ENCODE peak calls at places on chromosomes 2 and 18, in seven cellular contexts. One of them, this sample, is unnamed.

GRCh38 chr18:39846277-39846676 is 2108.8 kb upstream of the PIK3C3 start:
- DNase-seq in HEK293T: no peak
- DNase-seq in fibroblast of the aortic adventitia: no peak
- DNase-seq in DMS 273 treated with DMSO at 0.1 percent for 48 hours: no peak
- DNase-seq in progenitor cell of endocrine pancreas: no peak
- DNase-seq in C1 segment of cervical spinal cord: no peak
- DNase-seq in AG08396: no peak
- DNase-seq in this sample: no peak

GRCh38 chr2:229408356-229408755 is 137.3 kb upstream of the PID1 start:
- DNase-seq in HEK293T: no peak
- DNase-seq in fibroblast of the aortic adventitia: peak; percentile 96
- DNase-seq in DMS 273 treated with DMSO at 0.1 percent for 48 hours: no peak
- DNase-seq in progenitor cell of endocrine pancreas: no peak
- DNase-seq in C1 segment of cervical spinal cord: no peak
- DNase-seq in AG08396: peak; percentile 78
- DNase-seq in this sample: peak; percentile 95

GRCh38 chr2:30234180-30234971 is 3.0 kb downstream of the LBH start:
- DNase-seq in HEK293T: no peak
- DNase-seq in fibroblast of the aortic adventitia: peak; percentile 89
- DNase-seq in DMS 273 treated with DMSO at 0.1 percent for 48 hours: no peak
- DNase-seq in progenitor cell of endocrine pancreas: no peak
- DNase-seq in C1 segment of cervical spinal cord: no peak
- DNase-seq in AG08396: peak; percentile 84
- DNase-seq in this sample: peak; percentile 84

GRCh38 chr2:238286095-238286494 is 2.3 kb downstream of the PER2 start:
- DNase-seq in HEK293T: no peak
- DNase-seq in fibroblast of the aortic adventitia: no peak
- DNase-seq in DMS 273 treated with DMSO at 0.1 percent for 48 hours: no peak
- DNase-seq in progenitor cell of endocrine pancreas: no peak
- DNase-seq in C1 segment of cervical spinal cord: no peak
- DNase-seq in AG08396: no peak
- DNase-seq in this sample: no peak

GRCh38 chr2:240383871-240384700 is 51.4 kb upstream of the GPC1 start:
- DNase-seq in HEK293T: no peak
- DNase-seq in fibroblast of the aortic adventitia: no peak
- DNase-seq in DMS 273 treated with DMSO at 0.1 percent for 48 hours: no peak
- DNase-seq in progenitor cell of endocrine pancreas: no peak
- DNase-seq in C1 segment of cervical spinal cord: no peak
- DNase-seq in AG08396: no peak
- DNase-seq in this sample: no peak

GRCh38 chr2:109063326-109063670 is 65.7 kb upstream of the SH3RF3 start:
- DNase-seq in HEK293T: no peak
- DNase-seq in fibroblast of the aortic adventitia: no peak
- DNase-seq in DMS 273 treated with DMSO at 0.1 percent for 48 hours: no peak
- DNase-seq in progenitor cell of endocrine pancreas: no peak
- DNase-seq in C1 segment of cervical spinal cord: no peak
- DNase-seq in AG08396: no peak
- DNase-seq in this sample: no peak

GRCh38 chr2:67318966-67319590 is 78.1 kb upstream of the ETAA1 start:
- DNase-seq in HEK293T: no peak
- DNase-seq in fibroblast of the aortic adventitia: peak; percentile 37
- DNase-seq in DMS 273 treated with DMSO at 0.1 percent for 48 hours: peak; percentile 66
- DNase-seq in progenitor cell of endocrine pancreas: no peak
- DNase-seq in C1 segment of cervical spinal cord: no peak
- DNase-seq in AG08396: no peak
- DNase-seq in this sample: no peak

GRCh38 chr2:238241970-238242369 is 2.1 kb upstream of the HES6 start:
- DNase-seq in HEK293T: no peak
- DNase-seq in fibroblast of the aortic adventitia: no peak
- DNase-seq in DMS 273 treated with DMSO at 0.1 percent for 48 hours: no peak
- DNase-seq in progenitor cell of endocrine pancreas: no peak
- DNase-seq in C1 segment of cervical spinal cord: no peak
- DNase-seq in AG08396: no peak
- DNase-seq in this sample: peak; percentile 33

GRCh38 chr2:42878581-42878980 is 86.2 kb upstream of the HAAO start:
- DNase-seq in HEK293T: no peak
- DNase-seq in fibroblast of the aortic adventitia: no peak
- DNase-seq in DMS 273 treated with DMSO at 0.1 percent for 48 hours: no peak
- DNase-seq in progenitor cell of endocrine pancreas: no peak
- DNase-seq in C1 segment of cervical spinal cord: no peak
- DNase-seq in AG08396: no peak
- DNase-seq in this sample: no peak

GRCh38 chr18:22203035-22203434 is 33.6 kb downstream of the GATA6 start:
- DNase-seq in HEK293T: no peak
- DNase-seq in fibroblast of the aortic adventitia: no peak
- DNase-seq in DMS 273 treated with DMSO at 0.1 percent for 48 hours: no peak
- DNase-seq in progenitor cell of endocrine pancreas: no peak
- DNase-seq in C1 segment of cervical spinal cord: no peak
- DNase-seq in AG08396: no peak
- DNase-seq in this sample: no peak

GRCh38 chr2:17867133-17867532 is 11.3 kb upstream of the KCNS3 start:
- DNase-seq in HEK293T: no peak
- DNase-seq in fibroblast of the aortic adventitia: no peak
- DNase-seq in DMS 273 treated with DMSO at 0.1 percent for 48 hours: no peak
- DNase-seq in progenitor cell of endocrine pancreas: no peak
- DNase-seq in C1 segment of cervical spinal cord: no peak
- DNase-seq in AG08396: no peak
- DNase-seq in this sample: no peak

GRCh38 chr2:122519806-122520205 is 764.4 kb downstream of the TSN start:
- DNase-seq in HEK293T: no peak
- DNase-seq in fibroblast of the aortic adventitia: no peak
- DNase-seq in DMS 273 treated with DMSO at 0.1 percent for 48 hours: no peak
- DNase-seq in progenitor cell of endocrine pancreas: no peak
- DNase-seq in C1 segment of cervical spinal cord: no peak
- DNase-seq in AG08396: no peak
- DNase-seq in this sample: no peak

GRCh38 chr2:176130153-176130916 is 830 bp downstream of the HOXD8 start:
- DNase-seq in HEK293T: peak; percentile 59
- DNase-seq in fibroblast of the aortic adventitia: no peak
- DNase-seq in DMS 273 treated with DMSO at 0.1 percent for 48 hours: no peak
- DNase-seq in progenitor cell of endocrine pancreas: no peak
- DNase-seq in C1 segment of cervical spinal cord: no peak
- DNase-seq in AG08396: no peak
- DNase-seq in this sample: peak; percentile 45

GRCh38 chr2:136423516-136423996 is 305.6 kb upstream of the CXCR4 start:
- DNase-seq in HEK293T: peak; percentile 81
- DNase-seq in fibroblast of the aortic adventitia: peak; percentile 59
- DNase-seq in DMS 273 treated with DMSO at 0.1 percent for 48 hours: peak; percentile 17
- DNase-seq in progenitor cell of endocrine pancreas: peak; percentile 78
- DNase-seq in C1 segment of cervical spinal cord: peak; percentile 18
- DNase-seq in AG08396: peak; percentile 68
- DNase-seq in this sample: peak; percentile 83

GRCh38 chr2:217370391-217370790 is 510.5 kb upstream of the TNP1 start:
- DNase-seq in HEK293T: no peak
- DNase-seq in fibroblast of the aortic adventitia: peak; percentile 55
- DNase-seq in DMS 273 treated with DMSO at 0.1 percent for 48 hours: no peak
- DNase-seq in progenitor cell of endocrine pancreas: no peak
- DNase-seq in C1 segment of cervical spinal cord: no peak
- DNase-seq in AG08396: peak; percentile 17
- DNase-seq in this sample: peak; percentile 22

GRCh38 chr2:199379251-199379650 is 78.5 kb downstream of the SATB2 start:
- DNase-seq in HEK293T: no peak
- DNase-seq in fibroblast of the aortic adventitia: peak; percentile 26
- DNase-seq in DMS 273 treated with DMSO at 0.1 percent for 48 hours: no peak
- DNase-seq in progenitor cell of endocrine pancreas: no peak
- DNase-seq in C1 segment of cervical spinal cord: no peak
- DNase-seq in AG08396: peak; percentile 45
- DNase-seq in this sample: peak; percentile 80

GRCh38 chr18:45688834-45689233 is 35.1 kb upstream of the SLC14A1 start:
- DNase-seq in HEK293T: no peak
- DNase-seq in fibroblast of the aortic adventitia: no peak
- DNase-seq in DMS 273 treated with DMSO at 0.1 percent for 48 hours: no peak
- DNase-seq in progenitor cell of endocrine pancreas: no peak
- DNase-seq in C1 segment of cervical spinal cord: no peak
- DNase-seq in AG08396: no peak
- DNase-seq in this sample: no peak

GRCh38 chr2:63058742-63059433 is 8.3 kb downstream of the OTX1 start:
- DNase-seq in HEK293T: no peak
- DNase-seq in fibroblast of the aortic adventitia: no peak
- DNase-seq in DMS 273 treated with DMSO at 0.1 percent for 48 hours: no peak
- DNase-seq in progenitor cell of endocrine pancreas: peak; percentile 25
- DNase-seq in C1 segment of cervical spinal cord: no peak
- DNase-seq in AG08396: peak; percentile 18
- DNase-seq in this sample: no peak

GRCh38 chr2:175600024-175600831 is 401.8 kb downstream of the LNPK start:
- DNase-seq in HEK293T: no peak
- DNase-seq in fibroblast of the aortic adventitia: peak; percentile 22
- DNase-seq in DMS 273 treated with DMSO at 0.1 percent for 48 hours: no peak
- DNase-seq in progenitor cell of endocrine pancreas: no peak
- DNase-seq in C1 segment of cervical spinal cord: no peak
- DNase-seq in AG08396: no peak
- DNase-seq in this sample: peak; percentile 96

GRCh38 chr2:9144617-9145016 is 62.0 kb upstream of the ASAP2 start:
- DNase-seq in HEK293T: no peak
- DNase-seq in fibroblast of the aortic adventitia: peak; percentile 61
- DNase-seq in DMS 273 treated with DMSO at 0.1 percent for 48 hours: no peak
- DNase-seq in progenitor cell of endocrine pancreas: no peak
- DNase-seq in C1 segment of cervical spinal cord: no peak
- DNase-seq in AG08396: no peak
- DNase-seq in this sample: no peak

GRCh38 chr2:182241936-182242335 is 184.9 kb downstream of the PDE1A start:
- DNase-seq in HEK293T: no peak
- DNase-seq in fibroblast of the aortic adventitia: peak; percentile 25
- DNase-seq in DMS 273 treated with DMSO at 0.1 percent for 48 hours: no peak
- DNase-seq in progenitor cell of endocrine pancreas: no peak
- DNase-seq in C1 segment of cervical spinal cord: no peak
- DNase-seq in AG08396: no peak
- DNase-seq in this sample: no peak

GRCh38 chr18:79878741-79879358 is 72.6 kb downstream of the SLC66A2 start:
- DNase-seq in HEK293T: no peak
- DNase-seq in fibroblast of the aortic adventitia: no peak
- DNase-seq in DMS 273 treated with DMSO at 0.1 percent for 48 hours: no peak
- DNase-seq in progenitor cell of endocrine pancreas: no peak
- DNase-seq in C1 segment of cervical spinal cord: no peak
- DNase-seq in AG08396: no peak
- DNase-seq in this sample: no peak

GRCh38 chr18:8703781-8704301 is 1.5 kb upstream of the MTCL1 start:
- DNase-seq in HEK293T: no peak
- DNase-seq in fibroblast of the aortic adventitia: no peak
- DNase-seq in DMS 273 treated with DMSO at 0.1 percent for 48 hours: no peak
- DNase-seq in progenitor cell of endocrine pancreas: no peak
- DNase-seq in C1 segment of cervical spinal cord: no peak
- DNase-seq in AG08396: no peak
- DNase-seq in this sample: no peak

GRCh38 chr2:109376796-109377495 is 236.8 kb downstream of the SEPTIN10 start:
- DNase-seq in HEK293T: no peak
- DNase-seq in fibroblast of the aortic adventitia: no peak
- DNase-seq in DMS 273 treated with DMSO at 0.1 percent for 48 hours: no peak
- DNase-seq in progenitor cell of endocrine pancreas: no peak
- DNase-seq in C1 segment of cervical spinal cord: no peak
- DNase-seq in AG08396: no peak
- DNase-seq in this sample: no peak

GRCh38 chr2:217585362-217585761 is 417.4 kb downstream of the TNS1 start:
- DNase-seq in HEK293T: no peak
- DNase-seq in fibroblast of the aortic adventitia: no peak
- DNase-seq in DMS 273 treated with DMSO at 0.1 percent for 48 hours: no peak
- DNase-seq in progenitor cell of endocrine pancreas: no peak
- DNase-seq in C1 segment of cervical spinal cord: no peak
- DNase-seq in AG08396: no peak
- DNase-seq in this sample: no peak

GRCh38 chr2:25879133-25879730 is 945 bp upstream of the ASXL2 start:
- DNase-seq in HEK293T: no peak
- DNase-seq in fibroblast of the aortic adventitia: peak; percentile 35
- DNase-seq in DMS 273 treated with DMSO at 0.1 percent for 48 hours: no peak
- DNase-seq in progenitor cell of endocrine pancreas: no peak
- DNase-seq in C1 segment of cervical spinal cord: no peak
- DNase-seq in AG08396: peak; percentile 22
- DNase-seq in this sample: peak; percentile 65

GRCh38 chr2:98583866-98584618 is 24.3 kb downstream of the COA5 start:
- DNase-seq in HEK293T: no peak
- DNase-seq in fibroblast of the aortic adventitia: no peak
- DNase-seq in DMS 273 treated with DMSO at 0.1 percent for 48 hours: no peak
- DNase-seq in progenitor cell of endocrine pancreas: no peak
- DNase-seq in C1 segment of cervical spinal cord: no peak
- DNase-seq in AG08396: no peak
- DNase-seq in this sample: no peak

GRCh38 chr2:5937865-5938565 is 245.8 kb downstream of the SOX11 start:
- DNase-seq in HEK293T: no peak
- DNase-seq in fibroblast of the aortic adventitia: no peak
- DNase-seq in DMS 273 treated with DMSO at 0.1 percent for 48 hours: no peak
- DNase-seq in progenitor cell of endocrine pancreas: no peak
- DNase-seq in C1 segment of cervical spinal cord: no peak
- DNase-seq in AG08396: no peak
- DNase-seq in this sample: no peak

GRCh38 chr2:204583773-204584172 is 38.5 kb downstream of the PARD3B start:
- DNase-seq in HEK293T: no peak
- DNase-seq in fibroblast of the aortic adventitia: no peak
- DNase-seq in DMS 273 treated with DMSO at 0.1 percent for 48 hours: no peak
- DNase-seq in progenitor cell of endocrine pancreas: no peak
- DNase-seq in C1 segment of cervical spinal cord: peak; percentile 20
- DNase-seq in AG08396: no peak
- DNase-seq in this sample: no peak

GRCh38 chr2:137644689-137645088 is 319.6 kb upstream of the HNMT start:
- DNase-seq in HEK293T: no peak
- DNase-seq in fibroblast of the aortic adventitia: no peak
- DNase-seq in DMS 273 treated with DMSO at 0.1 percent for 48 hours: no peak
- DNase-seq in progenitor cell of endocrine pancreas: no peak
- DNase-seq in C1 segment of cervical spinal cord: no peak
- DNase-seq in AG08396: no peak
- DNase-seq in this sample: no peak

GRCh38 chr2:74093426-74093825 is 54.3 kb downstream of the BOLA3 start:
- DNase-seq in HEK293T: no peak
- DNase-seq in fibroblast of the aortic adventitia: no peak
- DNase-seq in DMS 273 treated with DMSO at 0.1 percent for 48 hours: no peak
- DNase-seq in progenitor cell of endocrine pancreas: no peak
- DNase-seq in C1 segment of cervical spinal cord: no peak
- DNase-seq in AG08396: no peak
- DNase-seq in this sample: no peak

GRCh38 chr2:225771691-225772090 is 372.2 kb downstream of the NYAP2 start:
- DNase-seq in HEK293T: no peak
- DNase-seq in fibroblast of the aortic adventitia: no peak
- DNase-seq in DMS 273 treated with DMSO at 0.1 percent for 48 hours: no peak
- DNase-seq in progenitor cell of endocrine pancreas: no peak
- DNase-seq in C1 segment of cervical spinal cord: no peak
- DNase-seq in AG08396: no peak
- DNase-seq in this sample: no peak

This sample was measured in adipocyte.